ENCODE peak calls at places on chromosomes 5 and 9, in six cellular contexts. F is left lung, X is activated B cell treated with CpG ODN at 0.5 μM for 24 hours, W is AG09309, I is heart right ventricle, T is endothelial cell. C is an unnamed sample.
A peak's percentile ranks its signal among the peaks of the same experiment; 100 is the strongest.

GRCh38 chr5:163350083-163350482 is 87.3 kb upstream of the CCNG1 start:
- DNase-seq in I (no peak), W (no peak), F (no peak), T (no peak), X (no peak), C (no peak)

GRCh38 chr5:82657036-82657699 is 379.0 kb upstream of the RPS23 start:
- DNase-seq in T (no peak), X (no peak), F (no peak), I (no peak), W (no peak), C (no peak)

GRCh38 chr5:428754-429452 is 14.1 kb upstream of the EXOC3 start:
- DNase-seq in W (no peak), X (no peak), T (peak; percentile 39), F (no peak), I (no peak), C (no peak)

GRCh38 chr9:111957856-111958631 is 61.4 kb downstream of the UGCG start:
- DNase-seq in I (no peak), F (no peak), W (peak; percentile 97), X (no peak), T (no peak), C (no peak)

GRCh38 chr9:129312251-129312650 is 134.2 kb upstream of the IER5L start:
- DNase-seq in F (no peak), T (no peak), X (no peak), I (no peak), W (no peak), C (no peak)

GRCh38 chr9:137358126-137358525 is 56.1 kb upstream of the NRARP start:
- DNase-seq in T (no peak), W (no peak), I (no peak), X (no peak), F (peak; percentile 75), C (no peak)

GRCh38 chr5:177346820-177347219 is 4.6 kb downstream of the LMAN2 start:
- DNase-seq in F (no peak), I (no peak), W (no peak), T (no peak), X (no peak), C (no peak)

GRCh38 chr9:68507098-68507795 is 33.4 kb downstream of the TMEM252 start:
- DNase-seq in F (no peak), I (no peak), W (no peak), X (no peak), T (no peak), C (peak; percentile 35)

GRCh38 chr9:77883846-77884771 is 147.5 kb downstream of the GNAQ start:
- DNase-seq in T (no peak), F (no peak), I (no peak), W (no peak), X (no peak), C (no peak)

GRCh38 chr9:32502459-32502858 is 23.5 kb downstream of the RIGI start:
- DNase-seq in I (no peak), W (no peak), F (no peak), X (no peak), T (no peak), C (no peak)

GRCh38 chr9:124020520-124021384 is 9.2 kb downstream of the LHX2 start:
- DNase-seq in W (no peak), X (peak; percentile 15), T (no peak), F (no peak), I (no peak), C (peak; percentile 72)

GRCh38 chr5:172877496-172878260 is 43.6 kb downstream of the ERGIC1 start:
- DNase-seq in T (no peak), W (no peak), F (peak; percentile 17), X (no peak), I (no peak), C (no peak)

GRCh38 chr5:115818821-115819220 is 2.4 kb upstream of the CDO1 start:
- DNase-seq in W (no peak), F (no peak), X (no peak), T (no peak), I (no peak), C (no peak)

GRCh38 chr5:168916266-168916665 is 337.1 kb upstream of the PANK3 start:
- DNase-seq in F (no peak), X (no peak), I (peak; percentile 30), W (no peak), T (no peak), C (no peak)

GRCh38 chr5:54793612-54794436 is 191.6 kb downstream of the ESM1 start:
- DNase-seq in F (no peak), I (no peak), X (no peak), T (no peak), W (no peak), C (no peak)

GRCh38 chr9:89376741-89377140 is 58.4 kb downstream of the SECISBP2 start:
- DNase-seq in W (no peak), F (no peak), T (no peak), I (no peak), X (no peak), C (no peak)

GRCh38 chr9:113611461-113612215 is 148.1 kb downstream of the RGS3 start:
- DNase-seq in W (no peak), I (no peak), X (no peak), F (no peak), T (no peak), C (no peak)

GRCh38 chr9:34125681-34126206 is 754 bp downstream of the DCAF12 start:
- DNase-seq in W (no peak), F (no peak), X (no peak), I (no peak), T (peak; percentile 18), C (no peak)
- TF ChIP-seq CTCF in W (no peak), F (no peak), X (no peak), I (no peak), T (no peak), C (no peak)

GRCh38 chr5:5933651-5934050 is 444.7 kb downstream of the MED10 start:
- DNase-seq in W (no peak), T (no peak), F (no peak), I (no peak), X (no peak), C (no peak)
- TF ChIP-seq CTCF in W (no peak), T (no peak), F (no peak), I (no peak), X (no peak), C (no peak)

GRCh38 chr9:37371565-37372464 is 50.7 kb upstream of the GRHPR start:
- DNase-seq in W (no peak), X (peak; percentile 48), I (no peak), F (no peak), T (no peak), C (no peak)

GRCh38 chr9:37373621-37374020 is 48.9 kb upstream of the GRHPR start:
- DNase-seq in W (no peak), X (no peak), T (no peak), F (no peak), I (no peak), C (no peak)

GRCh38 chr9:37377688-37378612 is 44.5 kb upstream of the GRHPR start:
- DNase-seq in X (no peak), W (no peak), F (no peak), I (no peak), T (no peak), C (peak; percentile 70)

GRCh38 chr9:37372839-37373238 is 49.7 kb upstream of the GRHPR start:
- DNase-seq in I (no peak), X (no peak), F (no peak), W (no peak), T (no peak), C (no peak)

DNA sequence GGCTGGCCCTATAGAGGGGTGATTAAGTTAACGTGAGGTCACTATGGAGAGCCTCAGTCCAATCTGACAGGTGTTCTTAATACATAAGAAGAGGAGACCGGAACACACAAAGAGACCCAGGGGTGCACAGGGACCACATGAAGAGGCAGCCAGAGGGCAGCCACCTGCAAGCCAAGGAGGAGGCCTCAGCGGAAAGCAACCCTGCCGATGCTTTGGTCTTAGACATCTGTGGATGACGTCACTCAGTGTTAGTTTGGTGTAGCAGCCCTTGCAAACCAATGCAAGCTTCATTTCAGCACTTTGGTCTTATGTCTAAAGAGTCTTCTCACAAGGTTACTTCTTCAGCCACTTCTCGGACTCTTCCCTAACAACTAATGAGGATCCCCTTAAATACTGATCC is 47.6 kb upstream of the GRHPR start:
- DNase-seq in W (no peak), X (peak; percentile 54), T (no peak), F (no peak), I (no peak), C (peak; percentile 77)
- TF ChIP-seq CTCF in W (no peak), X (no peak), T (no peak), F (no peak), I (no peak), C (peak; percentile 49)

GRCh38 chr5:119578937-119579336 is 50.4 kb upstream of the FAM170A start:
- DNase-seq in T (peak; percentile 38), F (no peak), I (no peak), W (no peak), X (no peak), C (no peak)
- TF ChIP-seq CTCF in T (peak; percentile 50), F (no peak), I (peak; percentile 7), W (peak; percentile 11), X (no peak), C (no peak)

DNA sequence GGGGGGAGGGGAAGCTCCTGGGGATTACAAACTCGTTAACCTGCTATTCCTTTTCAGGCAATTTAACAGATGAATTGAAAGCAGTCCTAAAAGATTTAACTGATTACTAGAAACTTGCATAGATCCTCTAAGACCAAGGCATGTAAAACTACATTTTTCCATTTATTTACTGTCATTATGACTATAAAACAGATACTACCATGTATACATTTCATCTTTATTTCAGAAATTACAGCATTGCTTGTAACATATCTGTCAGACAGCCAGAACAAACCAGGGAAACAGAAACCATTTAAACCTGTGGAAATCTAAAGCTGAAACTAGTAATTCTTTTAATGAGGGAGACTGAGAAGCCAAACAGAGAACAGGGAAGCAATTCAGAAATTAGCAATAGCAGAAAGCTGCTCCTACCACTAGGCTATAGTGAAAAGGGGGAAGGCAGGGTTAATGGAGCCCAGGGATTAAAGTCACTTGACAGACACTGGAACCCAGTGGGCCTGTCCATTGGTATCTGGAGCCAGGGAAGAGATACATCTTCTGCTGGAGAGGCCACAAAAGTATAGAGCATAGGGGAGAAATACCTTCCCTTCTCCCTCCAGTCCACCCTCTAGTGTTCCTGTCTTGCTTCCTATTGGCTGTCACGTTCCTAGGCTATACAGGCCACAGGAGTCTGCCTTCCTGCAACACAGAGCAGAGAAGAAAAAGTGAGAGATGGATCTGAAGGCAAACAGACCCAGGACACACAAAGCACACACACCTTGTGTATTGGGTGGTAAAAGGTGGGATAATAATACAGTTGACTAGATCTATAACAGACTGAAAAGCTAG is 33.8 kb downstream of the PDCD1LG2 start:
- DNase-seq in F (no peak), X (no peak), I (no peak), W (no peak), T (no peak), C (no peak)
- TF ChIP-seq CTCF in F (no peak), X (no peak), I (no peak), W (no peak), T (no peak), C (no peak)

DNA sequence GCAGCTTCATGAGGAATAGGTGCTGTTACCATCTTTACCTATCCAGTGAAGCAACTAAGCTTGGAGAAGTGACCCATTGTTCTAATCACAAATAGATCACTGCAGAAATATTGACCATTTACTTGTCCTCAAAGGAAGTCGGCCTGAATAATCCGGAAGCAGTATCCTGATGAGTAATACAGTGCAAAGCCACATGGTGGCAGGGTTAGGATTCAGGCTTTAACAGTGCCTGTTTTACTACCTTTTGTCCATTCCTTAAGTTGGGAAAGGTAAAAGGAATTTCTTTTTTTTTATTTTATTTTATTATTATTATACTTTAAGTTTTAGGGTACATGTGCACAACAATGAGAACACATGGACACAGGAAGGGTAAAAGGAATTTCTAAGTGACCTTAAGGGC is 336.3 kb downstream of the KDM4C start:
- DNase-seq in W (no peak), T (peak; percentile 35), F (no peak), X (no peak), I (no peak), C (no peak)
- TF ChIP-seq CTCF in W (peak; percentile 31), T (peak; percentile 61), F (no peak), X (no peak), I (no peak), C (no peak)